ENCODE peak calls at places on chromosomes 5 and 9, in eight cellular contexts. One of them, this sample, is unnamed.

GRCh38 chr5:80399553-80400239 is 8.2 kb upstream of the ZFYVE16 start:
- DNase-seq in lower lobe of right lung: no peak
- DNase-seq in mammary epithelial cell: peak; percentile 92
- DNase-seq in testis: no peak
- DNase-seq in HCT116: no peak
- DNase-seq in upper lobe of right lung: no peak
- DNase-seq in prostate gland: no peak
- DNase-seq in endodermal cell: no peak
- DNase-seq in this sample: no peak

GRCh38 chr5:181205735-181206401 is 872 bp upstream of the TRIM7 start:
- DNase-seq in mammary epithelial cell: no peak
- DNase-seq in prostate gland: no peak
- DNase-seq in upper lobe of right lung: no peak
- DNase-seq in lower lobe of right lung: no peak
- DNase-seq in testis: no peak
- DNase-seq in endodermal cell: no peak
- DNase-seq in HCT116: no peak
- DNase-seq in this sample: peak; percentile 37

GRCh38 chr5:79488058-79488457 is 25.9 kb downstream of the HOMER1 start:
- DNase-seq in endodermal cell: no peak
- DNase-seq in mammary epithelial cell: no peak
- DNase-seq in prostate gland: no peak
- DNase-seq in upper lobe of right lung: no peak
- DNase-seq in HCT116: no peak
- DNase-seq in lower lobe of right lung: no peak
- DNase-seq in testis: no peak
- DNase-seq in this sample: no peak

GRCh38 chr9:18237776-18238175 is 236.2 kb upstream of the ADAMTSL1 start:
- DNase-seq in endodermal cell: no peak
- DNase-seq in lower lobe of right lung: no peak
- DNase-seq in HCT116: no peak
- DNase-seq in upper lobe of right lung: no peak
- DNase-seq in mammary epithelial cell: no peak
- DNase-seq in prostate gland: no peak
- DNase-seq in testis: no peak
- DNase-seq in this sample: no peak

GRCh38 chr9:98569491-98569890 is 139.2 kb downstream of the GABBR2 start:
- DNase-seq in upper lobe of right lung: no peak
- DNase-seq in mammary epithelial cell: no peak
- DNase-seq in prostate gland: no peak
- DNase-seq in HCT116: no peak
- DNase-seq in endodermal cell: no peak
- DNase-seq in testis: no peak
- DNase-seq in lower lobe of right lung: no peak
- DNase-seq in this sample: no peak

GRCh38 chr5:927172-928015 is 34.7 kb downstream of the TRIP13 start:
- DNase-seq in HCT116: no peak
- DNase-seq in lower lobe of right lung: no peak
- DNase-seq in endodermal cell: no peak
- DNase-seq in upper lobe of right lung: no peak
- DNase-seq in prostate gland: no peak
- DNase-seq in mammary epithelial cell: no peak
- DNase-seq in testis: peak; percentile 16
- DNase-seq in this sample: no peak

GRCh38 chr5:147451125-147451524 is 58.7 kb downstream of the DPYSL3 start:
- DNase-seq in endodermal cell: no peak
- DNase-seq in mammary epithelial cell: no peak
- DNase-seq in upper lobe of right lung: no peak
- DNase-seq in prostate gland: no peak
- DNase-seq in testis: no peak
- DNase-seq in HCT116: no peak
- DNase-seq in lower lobe of right lung: no peak
- DNase-seq in this sample: no peak

GRCh38 chr9:114396558-114397218 is 8.9 kb upstream of the AKNA start:
- DNase-seq in testis: no peak
- DNase-seq in upper lobe of right lung: no peak
- DNase-seq in endodermal cell: no peak
- DNase-seq in prostate gland: no peak
- DNase-seq in lower lobe of right lung: no peak
- DNase-seq in HCT116: peak; percentile 7
- DNase-seq in mammary epithelial cell: no peak
- DNase-seq in this sample: no peak

GRCh38 chr5:126499742-126500396 is 76.7 kb downstream of the GRAMD2B start:
- DNase-seq in HCT116: peak; percentile 24
- DNase-seq in endodermal cell: peak; percentile 56
- DNase-seq in upper lobe of right lung: no peak
- DNase-seq in prostate gland: no peak
- DNase-seq in testis: no peak
- DNase-seq in lower lobe of right lung: no peak
- DNase-seq in mammary epithelial cell: no peak
- DNase-seq in this sample: no peak

GRCh38 chr9:93292664-93293328 is 108.9 kb downstream of the WNK2 start:
- DNase-seq in lower lobe of right lung: no peak
- DNase-seq in prostate gland: no peak
- DNase-seq in HCT116: no peak
- DNase-seq in endodermal cell: no peak
- DNase-seq in mammary epithelial cell: no peak
- DNase-seq in testis: no peak
- DNase-seq in upper lobe of right lung: peak; percentile 57
- DNase-seq in this sample: no peak

GRCh38 chr5:78279194-78279593 is 15.3 kb downstream of the AP3B1 start:
- DNase-seq in prostate gland: no peak
- DNase-seq in mammary epithelial cell: no peak
- DNase-seq in HCT116: no peak
- DNase-seq in lower lobe of right lung: no peak
- DNase-seq in endodermal cell: no peak
- DNase-seq in upper lobe of right lung: no peak
- DNase-seq in testis: no peak
- DNase-seq in this sample: no peak

GRCh38 chr5:96125335-96125891 is 163.8 kb upstream of the ELL2 start:
- DNase-seq in lower lobe of right lung: no peak
- DNase-seq in prostate gland: no peak
- DNase-seq in HCT116: no peak
- DNase-seq in upper lobe of right lung: no peak
- DNase-seq in testis: no peak
- DNase-seq in endodermal cell: no peak
- DNase-seq in mammary epithelial cell: no peak
- DNase-seq in this sample: no peak

GRCh38 chr5:143094087-143094511 is 309.4 kb downstream of the NR3C1 start:
- DNase-seq in prostate gland: no peak
- DNase-seq in testis: no peak
- DNase-seq in HCT116: no peak
- DNase-seq in endodermal cell: peak; percentile 97
- DNase-seq in lower lobe of right lung: no peak
- DNase-seq in mammary epithelial cell: peak; percentile 34
- DNase-seq in upper lobe of right lung: no peak
- DNase-seq in this sample: peak; percentile 7
- TF ChIP-seq CTCF in prostate gland: no peak
- TF ChIP-seq CTCF in testis: no peak
- TF ChIP-seq CTCF in HCT116: no peak
- TF ChIP-seq CTCF in endodermal cell: peak; percentile 76
- TF ChIP-seq CTCF in lower lobe of right lung: no peak
- TF ChIP-seq CTCF in mammary epithelial cell: no peak
- TF ChIP-seq CTCF in upper lobe of right lung: peak; percentile 12
- TF ChIP-seq CTCF in this sample: no peak

GRCh38 chr5:76489877-76490688 is 87.0 kb downstream of the IQGAP2 start:
- DNase-seq in mammary epithelial cell: no peak
- DNase-seq in testis: no peak
- DNase-seq in prostate gland: no peak
- DNase-seq in HCT116: no peak
- DNase-seq in upper lobe of right lung: no peak
- DNase-seq in lower lobe of right lung: no peak
- DNase-seq in endodermal cell: no peak
- DNase-seq in this sample: peak; percentile 15

GRCh38 chr5:76490970-76491369 is 87.9 kb downstream of the IQGAP2 start:
- DNase-seq in prostate gland: no peak
- DNase-seq in endodermal cell: no peak
- DNase-seq in testis: no peak
- DNase-seq in HCT116: no peak
- DNase-seq in lower lobe of right lung: no peak
- DNase-seq in mammary epithelial cell: no peak
- DNase-seq in upper lobe of right lung: no peak
- DNase-seq in this sample: no peak

GRCh38 chr5:76485511-76485910 is 82.4 kb downstream of the IQGAP2 start:
- DNase-seq in testis: no peak
- DNase-seq in HCT116: no peak
- DNase-seq in upper lobe of right lung: no peak
- DNase-seq in prostate gland: no peak
- DNase-seq in endodermal cell: no peak
- DNase-seq in mammary epithelial cell: no peak
- DNase-seq in lower lobe of right lung: no peak
- DNase-seq in this sample: peak; percentile 29

GRCh38 chr5:76487784-76488183 is 84.7 kb downstream of the IQGAP2 start:
- DNase-seq in upper lobe of right lung: no peak
- DNase-seq in mammary epithelial cell: no peak
- DNase-seq in testis: no peak
- DNase-seq in endodermal cell: no peak
- DNase-seq in HCT116: no peak
- DNase-seq in prostate gland: no peak
- DNase-seq in lower lobe of right lung: no peak
- DNase-seq in this sample: no peak

GRCh38 chr5:76488969-76489368 is 85.9 kb downstream of the IQGAP2 start:
- DNase-seq in mammary epithelial cell: no peak
- DNase-seq in endodermal cell: no peak
- DNase-seq in lower lobe of right lung: no peak
- DNase-seq in HCT116: no peak
- DNase-seq in testis: no peak
- DNase-seq in prostate gland: no peak
- DNase-seq in upper lobe of right lung: no peak
- DNase-seq in this sample: no peak
- H3K4me1 ChIP-seq in mammary epithelial cell: no peaks in the 10 kb centered on the region
- H3K4me1 ChIP-seq in endodermal cell: peaks cover 3% of the 10 kb centered on the region
- H3K4me1 ChIP-seq in lower lobe of right lung: no peaks in the 10 kb centered on the region
- H3K4me1 ChIP-seq in HCT116: no peaks in the 10 kb centered on the region
- H3K4me1 ChIP-seq in testis: no peaks in the 10 kb centered on the region
- H3K4me1 ChIP-seq in prostate gland: no peaks in the 10 kb centered on the region
- H3K4me1 ChIP-seq in upper lobe of right lung: peaks cover 3% of the 10 kb centered on the region
- H3K4me1 ChIP-seq in this sample: peaks cover 9% of the 10 kb centered on the region

GRCh38 chr5:114055318-114055788 is 306.5 kb upstream of the KCNN2 start:
- DNase-seq in HCT116: no peak
- DNase-seq in lower lobe of right lung: peak; percentile 45
- DNase-seq in testis: peak; percentile 72
- DNase-seq in endodermal cell: peak; percentile 87
- DNase-seq in prostate gland: peak; percentile 9
- DNase-seq in mammary epithelial cell: no peak
- DNase-seq in upper lobe of right lung: peak; percentile 66
- DNase-seq in this sample: peak; percentile 62
- TF ChIP-seq CTCF in HCT116: no peak
- TF ChIP-seq CTCF in lower lobe of right lung: no peak
- TF ChIP-seq CTCF in testis: no peak
- TF ChIP-seq CTCF in endodermal cell: peak; percentile 41
- TF ChIP-seq CTCF in prostate gland: no peak
- TF ChIP-seq CTCF in mammary epithelial cell: no peak
- TF ChIP-seq CTCF in upper lobe of right lung: no peak
- TF ChIP-seq CTCF in this sample: no peak

DNA sequence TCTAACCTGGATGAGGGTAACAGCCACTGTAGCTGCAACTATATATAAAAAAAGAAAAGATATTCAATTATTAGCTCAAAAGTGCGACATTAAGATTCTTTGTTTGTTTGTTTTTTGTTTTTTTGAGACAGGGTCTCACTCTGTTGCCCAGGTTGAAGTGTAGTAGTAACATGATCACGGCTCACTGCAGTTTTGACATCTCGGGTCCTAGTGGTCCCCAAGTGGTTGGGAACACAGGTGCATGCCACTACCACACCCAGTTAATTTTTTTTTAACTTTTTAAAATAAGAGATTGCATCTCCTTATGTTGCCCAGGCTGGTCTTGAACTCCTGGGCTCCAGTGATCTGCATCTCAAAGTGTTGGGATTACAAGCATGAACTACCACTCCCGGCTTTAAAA is 61.8 kb downstream of the MEF2C start:
- DNase-seq in prostate gland: no peak
- DNase-seq in testis: no peak
- DNase-seq in lower lobe of right lung: no peak
- DNase-seq in upper lobe of right lung: no peak
- DNase-seq in endodermal cell: no peak
- DNase-seq in HCT116: no peak
- DNase-seq in mammary epithelial cell: no peak
- DNase-seq in this sample: no peak
- H3K4me1 ChIP-seq in prostate gland: no peaks in the 10 kb centered on the region
- H3K4me1 ChIP-seq in testis: peaks cover 19% of the 10 kb centered on the region
- H3K4me1 ChIP-seq in lower lobe of right lung: peaks cover 30% of the 10 kb centered on the region
- H3K4me1 ChIP-seq in upper lobe of right lung: peaks cover 16% of the 10 kb centered on the region
- H3K4me1 ChIP-seq in endodermal cell: peaks cover 3% of the 10 kb centered on the region
- H3K4me1 ChIP-seq in HCT116: peaks cover 12% of the 10 kb centered on the region
- H3K4me1 ChIP-seq in mammary epithelial cell: no peaks in the 10 kb centered on the region
- H3K4me1 ChIP-seq in this sample: peaks cover 23% of the 10 kb centered on the region

GRCh38 chr5:16450163-16450562 is 15.4 kb downstream of the ZNF622 start:
- DNase-seq in lower lobe of right lung: no peak
- DNase-seq in HCT116: no peak
- DNase-seq in mammary epithelial cell: no peak
- DNase-seq in testis: no peak
- DNase-seq in endodermal cell: no peak
- DNase-seq in upper lobe of right lung: no peak
- DNase-seq in prostate gland: no peak
- DNase-seq in this sample: no peak

GRCh38 chr5:16454686-16455085 is 10.9 kb downstream of the ZNF622 start:
- DNase-seq in lower lobe of right lung: no peak
- DNase-seq in prostate gland: no peak
- DNase-seq in endodermal cell: no peak
- DNase-seq in HCT116: no peak
- DNase-seq in testis: no peak
- DNase-seq in mammary epithelial cell: no peak
- DNase-seq in upper lobe of right lung: no peak
- DNase-seq in this sample: no peak

GRCh38 chr5:16455670-16456069 is 9.9 kb downstream of the ZNF622 start:
- DNase-seq in lower lobe of right lung: no peak
- DNase-seq in HCT116: no peak
- DNase-seq in mammary epithelial cell: no peak
- DNase-seq in testis: no peak
- DNase-seq in upper lobe of right lung: no peak
- DNase-seq in endodermal cell: no peak
- DNase-seq in prostate gland: no peak
- DNase-seq in this sample: no peak

GRCh38 chr5:16456103-16456832 is 9.3 kb downstream of the ZNF622 start:
- DNase-seq in HCT116: peak; percentile 49
- DNase-seq in mammary epithelial cell: peak; percentile 74
- DNase-seq in endodermal cell: peak; percentile 50
- DNase-seq in upper lobe of right lung: peak; percentile 66
- DNase-seq in testis: peak; percentile 25
- DNase-seq in prostate gland: no peak
- DNase-seq in lower lobe of right lung: peak; percentile 52
- DNase-seq in this sample: peak; percentile 28

GRCh38 chr5:16453609-16454008 is 12.0 kb downstream of the ZNF622 start:
- DNase-seq in lower lobe of right lung: no peak
- DNase-seq in prostate gland: no peak
- DNase-seq in endodermal cell: no peak
- DNase-seq in mammary epithelial cell: no peak
- DNase-seq in HCT116: no peak
- DNase-seq in upper lobe of right lung: no peak
- DNase-seq in testis: no peak
- DNase-seq in this sample: no peak
- TF ChIP-seq CTCF in lower lobe of right lung: no peak
- TF ChIP-seq CTCF in prostate gland: no peak
- TF ChIP-seq CTCF in endodermal cell: peak; percentile 72
- TF ChIP-seq CTCF in mammary epithelial cell: no peak
- TF ChIP-seq CTCF in HCT116: no peak
- TF ChIP-seq CTCF in upper lobe of right lung: no peak
- TF ChIP-seq CTCF in testis: no peak
- TF ChIP-seq CTCF in this sample: no peak

GRCh38 chr5:171623107-171623506 is 162.5 kb upstream of the SMIM23 start:
- DNase-seq in testis: no peak
- DNase-seq in prostate gland: no peak
- DNase-seq in upper lobe of right lung: no peak
- DNase-seq in mammary epithelial cell: no peak
- DNase-seq in lower lobe of right lung: no peak
- DNase-seq in endodermal cell: no peak
- DNase-seq in HCT116: no peak
- DNase-seq in this sample: no peak
- H3K4me1 ChIP-seq in testis: no peaks in the 10 kb centered on the region
- H3K4me1 ChIP-seq in prostate gland: no peaks in the 10 kb centered on the region
- H3K4me1 ChIP-seq in upper lobe of right lung: no peaks in the 10 kb centered on the region
- H3K4me1 ChIP-seq in mammary epithelial cell: no peaks in the 10 kb centered on the region
- H3K4me1 ChIP-seq in lower lobe of right lung: no peaks in the 10 kb centered on the region
- H3K4me1 ChIP-seq in endodermal cell: peaks cover 8% of the 10 kb centered on the region
- H3K4me1 ChIP-seq in HCT116: no peaks in the 10 kb centered on the region
- H3K4me1 ChIP-seq in this sample: peaks cover 4% of the 10 kb centered on the region